ENCODE peak calls at places on chromosome 14, in four cellular contexts. J is stimulated activated CD4-positive, alpha-beta T cell treated with anti-CD3 and anti-CD28 coated beads, Interleukin-12 subunit alpha, Interleukin-12 subunit beta, amount 100 ng/mL, for 24 hours; S is cardiac fibroblast; E is ACHN. F is an unnamed sample.

GRCh38 chr14:73125169-73125588 is 11.1 kb upstream of the PSEN1 start:
- DNase-seq in J (no peak), S (no peak), E (no peak), F (no peak)

GRCh38 chr14:99117671-99118045 is 154.3 kb downstream of the BCL11B start:
- DNase-seq in J (no peak), S (no peak), E (no peak), F (no peak)

GRCh38 chr14:101373690-101374295 is 187.5 kb upstream of the DIO3 start:
- DNase-seq in J (no peak), S (no peak), E (no peak), F (no peak)

GRCh38 chr14:52926994-52927393 is 23.9 kb downstream of the FERMT2 start:
- DNase-seq in J (no peak), S (peak; percentile 79), E (no peak), F (no peak)

GRCh38 chr14:36091096-36091495 is 85.4 kb downstream of the PTCSC3 start:
- DNase-seq in J (no peak), S (peak; percentile 25), E (peak; percentile 97), F (no peak)

GRCh38 chr14:59244581-59244980 is 56.1 kb downstream of the DAAM1 start:
- DNase-seq in J (no peak), S (no peak), E (no peak), F (no peak)

GRCh38 chr14:30138517-30138916 is 210.9 kb upstream of the PRKD1 start:
- DNase-seq in J (no peak), S (no peak), E (no peak), F (no peak)

GRCh38 chr14:45698462-45699134 is 445.6 kb upstream of the MIS18BP1 start:
- DNase-seq in J (no peak), S (no peak), E (no peak), F (no peak)

GRCh38 chr14:37610945-37611523 is 15.6 kb downstream of the TTC6 start:
- DNase-seq in J (no peak), S (no peak), E (no peak), F (no peak)

GRCh38 chr14:104387385-104388010 is 192.1 kb upstream of the C14orf180 start:
- DNase-seq in J (no peak), S (no peak), E (no peak), F (no peak)

GRCh38 chr14:61589691-61590521 is 105.4 kb upstream of the HIF1A start:
- DNase-seq in J (no peak), S (no peak), E (no peak), F (no peak)

GRCh38 chr14:102131741-102132140 is 8.0 kb upstream of the WDR20 start:
- DNase-seq in J (no peak), S (no peak), E (no peak), F (no peak)

GRCh38 chr14:89022274-89022673 is 197.8 kb downstream of the TTC8 start:
- DNase-seq in J (no peak), S (no peak), E (no peak), F (no peak)

GRCh38 chr14:58243790-58244555 is 670 bp upstream of the PSMA3 start:
- DNase-seq in J (no peak), S (peak; percentile 57), E (peak; percentile 81), F (no peak)

F was measured in GM12892.